ENCODE peak calls at places on chromosome 5, in five cellular contexts. G, E, C, T and U are unnamed samples. For H3K4me1, the result is how much of the 10 kb centered on the place peaks cover.

GRCh38 chr5:111948517-111948916 is 191.5 kb upstream of the NREP start:
- DNase-seq in G (peak), E (no peak), C (peak), T (no peak), U (peak)

GRCh38 chr5:763998-764781 is 20.3 kb downstream of the ZDHHC11B start:
- DNase-seq in G (no peak), E (no peak), C (no peak), T (no peak), U (no peak)

GRCh38 chr5:14696851-14697250 is 32.3 kb downstream of the OTULIN start:
- DNase-seq in G (no peak), E (no peak), C (no peak), T (no peak), U (no peak)

GRCh38 chr5:23675456-23675855 is 168.0 kb downstream of the PRDM9 start:
- DNase-seq in G (no peak), E (no peak), C (no peak), T (no peak), U (no peak)

GRCh38 chr5:1321576-1321975 is 23.3 kb downstream of the CLPTM1L start:
- DNase-seq in G (no peak), E (no peak), C (no peak), T (no peak), U (no peak)

GRCh38 chr5:149550608-149551226 is 522 bp downstream of the CSNK1A1 start:
- DNase-seq in G (peak), E (peak), C (no peak), T (peak), U (no peak)

GRCh38 chr5:180159756-180160155 is 49.3 kb downstream of the RASGEF1C start:
- DNase-seq in G (peak), E (no peak), C (peak), T (no peak), U (no peak)

GRCh38 chr5:81590498-81591384 is 160.2 kb downstream of the SSBP2 start:
- DNase-seq in G (no peak), E (no peak), C (peak), T (no peak), U (no peak)

GRCh38 chr5:112316731-112317130 is 102.3 kb downstream of the EPB41L4A start:
- DNase-seq in G (no peak), E (no peak), C (no peak), T (no peak), U (no peak)

GRCh38 chr5:120682851-120683250 is 218.8 kb downstream of the PRR16 start:
- DNase-seq in G (peak), E (no peak), C (no peak), T (no peak), U (no peak)

GRCh38 chr5:168916266-168916665 is 337.1 kb upstream of the PANK3 start:
- DNase-seq in G (peak), E (peak), C (peak), T (peak), U (no peak)

GRCh38 chr5:25020454-25020853 is 375.7 kb upstream of the CDH10 start:
- DNase-seq in G (no peak), E (no peak), C (no peak), T (no peak), U (no peak)

GRCh38 chr5:80688648-80689420 is 34.1 kb upstream of the DHFR start:
- DNase-seq in G (peak), E (no peak), C (no peak), T (no peak), U (no peak)

GRCh38 chr5:16431482-16431881 is 34.1 kb downstream of the ZNF622 start:
- DNase-seq in G (no peak), E (no peak), C (no peak), T (no peak), U (no peak)

GRCh38 chr5:67032921-67033664 is 163.5 kb downstream of the CD180 start:
- DNase-seq in G (peak), E (no peak), C (peak), T (no peak), U (no peak)

GRCh38 chr5:124941051-124942049 is 194.9 kb upstream of the ZNF608 start:
- DNase-seq in G (no peak), E (no peak), C (no peak), T (no peak), U (no peak)

GRCh38 chr5:75921011-75921410 is 162.2 kb upstream of the SV2C start:
- DNase-seq in G (no peak), E (no peak), C (no peak), T (no peak), U (no peak)

GRCh38 chr5:17203329-17204132 is 13.9 kb upstream of the BASP1 start:
- DNase-seq in G (peak), E (peak), C (peak), T (no peak), U (peak)

GRCh38 chr5:152673601-152674000 is 268.5 kb upstream of the NMUR2 start:
- DNase-seq in G (no peak), E (no peak), C (no peak), T (no peak), U (no peak)

GRCh38 chr5:150904479-150905311 is at the start of gene ZNF300:
- DNase-seq in G (peak), E (peak), C (peak), T (peak), U (peak)

GRCh38 chr5:111781200-111781599 is 24.2 kb upstream of the NREP start:
- DNase-seq in G (no peak), E (peak), C (peak), T (peak), U (peak)

GRCh38 chr5:129460951-129461815 is 1.1 kb downstream of the ADAMTS19 start:
- DNase-seq in G (peak), E (peak), C (peak), T (peak), U (peak)

GRCh38 chr5:113230711-113231652 is 203.8 kb downstream of the TSSK1B start:
- DNase-seq in G (peak), E (no peak), C (no peak), T (no peak), U (no peak)

GRCh38 chr5:175148773-175149172 is 295.2 kb downstream of the DRD1 start:
- DNase-seq in G (no peak), E (no peak), C (no peak), T (no peak), U (no peak)

DNA sequence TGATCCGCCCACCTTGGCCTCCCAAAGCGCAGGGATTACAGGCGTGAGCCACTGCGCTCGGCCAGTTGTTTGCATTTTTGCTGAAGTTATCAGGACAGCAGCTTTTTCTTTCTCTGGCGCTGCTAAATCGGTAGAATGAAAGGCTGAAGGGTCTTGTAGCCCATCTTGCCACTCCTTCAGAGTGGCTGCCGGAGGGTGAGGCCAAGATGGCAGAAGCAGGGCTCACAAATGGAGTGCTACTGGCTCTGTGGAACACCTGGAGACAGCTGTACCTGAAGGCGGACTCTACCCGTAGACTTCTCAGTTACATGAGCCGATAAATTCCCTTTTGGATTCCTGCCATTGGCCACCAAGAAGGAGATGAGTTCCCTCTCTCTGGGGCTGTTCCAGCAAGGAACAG is 22.0 kb downstream of the STK10 start:
- DNase-seq in G (no peak), E (no peak), C (no peak), T (no peak), U (no peak)
- H3K4me1 ChIP-seq in G (under half), E (under half), C (under half), T (under half), U (under half)

DNA sequence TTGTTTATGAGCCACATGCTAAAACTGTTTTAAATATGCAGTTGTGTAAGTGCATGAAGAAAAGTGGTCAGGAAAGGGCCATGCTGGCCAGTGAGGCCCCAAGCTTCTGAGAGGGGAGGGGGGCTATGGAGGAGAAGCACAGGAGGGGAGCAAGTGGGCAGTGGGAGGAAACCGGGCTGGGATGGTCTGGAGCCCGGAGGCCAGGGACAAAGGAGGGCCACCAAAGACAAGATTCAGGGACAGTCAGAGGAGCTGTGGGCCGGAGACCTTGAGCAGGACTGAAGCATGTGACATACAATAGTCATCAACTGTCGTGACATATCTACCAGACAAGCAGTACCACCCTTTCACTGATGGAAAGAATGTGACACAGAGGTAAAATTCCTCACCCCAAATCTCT is 333.2 kb upstream of the IRX1 start:
- DNase-seq in G (no peak), E (no peak), C (no peak), T (no peak), U (peak)
- H3K4me3 ChIP-seq in G (no peak), E (no peak), C (no peak), T (no peak), U (no peak)

GRCh38 chr5:139481580-139482049 is 943 bp downstream of the STING1 start:
- DNase-seq in G (peak), E (peak), C (peak), T (peak), U (no peak)
- H3K4me1 ChIP-seq in G (under half), E (under half), C (under half), T (under half), U (under half)

GRCh38 chr5:135578685-135579341 is at the start of gene CXCL14:
- DNase-seq in G (peak), E (peak), C (peak), T (no peak), U (peak)

GRCh38 chr5:135574493-135574892 is 4.3 kb downstream of the CXCL14 start:
- DNase-seq in G (no peak), E (no peak), C (no peak), T (no peak), U (no peak)

GRCh38 chr5:135578305-135578684 is 496 bp downstream of the CXCL14 start:
- DNase-seq in G (no peak), E (no peak), C (no peak), T (no peak), U (no peak)

GRCh38 chr5:135577421-135577820 is 1.4 kb downstream of the CXCL14 start:
- DNase-seq in G (no peak), E (no peak), C (no peak), T (no peak), U (no peak)

DNA sequence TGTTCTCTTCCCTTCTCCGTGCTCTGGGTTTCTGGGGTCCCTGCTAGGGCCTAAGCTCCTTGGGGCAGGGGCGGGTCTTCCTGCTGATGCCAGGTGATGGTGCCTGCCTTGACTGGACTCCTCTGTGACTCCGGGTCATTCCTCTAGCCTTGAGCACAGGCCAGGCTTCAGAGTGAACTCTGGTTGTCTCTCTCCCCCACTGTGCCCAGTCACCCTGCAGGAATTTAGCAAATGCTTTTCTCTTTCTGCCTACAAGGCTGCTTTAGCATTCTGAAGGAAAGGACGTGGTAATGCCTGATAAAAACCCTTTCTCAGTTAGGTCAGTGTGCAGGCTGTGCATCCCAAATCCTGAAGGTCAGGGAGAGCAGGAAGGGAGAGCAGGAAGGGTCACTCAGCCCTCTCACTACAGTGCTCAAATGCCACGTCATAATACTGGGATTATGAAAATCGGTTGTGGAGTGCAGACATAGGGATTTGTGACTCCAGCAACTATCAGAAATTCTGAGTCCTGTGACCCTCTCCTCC is 2.7 kb downstream of the CXCL14 start:
- DNase-seq in G (peak), E (no peak), C (peak), T (no peak), U (no peak)
- H3K4me3 ChIP-seq in G (no peak), E (no peak), C (no peak), T (no peak), U (no peak)